ENCODE peak calls at places on chromosomes 6 and 20, in seven cellular contexts. U is RWPE1, G is nephron progenitor cell, N is lower lobe of right lung, S is progenitor cell of endocrine pancreas, K is chondrocyte, X is fibroblast of mammary gland. W is an unnamed sample.

GRCh38 chr20:49669601-49670189 is 44.0 kb downstream of the B4GALT5 start:
- DNase-seq in N (no peak), K (no peak), U (no peak), G (no peak), S (no peak), X (no peak), W (no peak)

GRCh38 chr20:45011108-45011526 is 44.8 kb downstream of the STK4 start:
- DNase-seq in K (no peak), U (peak; percentile 77), G (peak; percentile 49), N (no peak), S (peak; percentile 15), X (peak; percentile 75), W (peak; percentile 56)

GRCh38 chr6:46821348-46821992 is 28.3 kb downstream of the MEP1A start:
- DNase-seq in K (no peak), S (no peak), X (no peak), U (peak; percentile 38), N (no peak), G (no peak), W (peak; percentile 86)

GRCh38 chr6:45663181-45664180 is 285.7 kb upstream of the SUPT3H start:
- DNase-seq in U (no peak), N (peak; percentile 55), X (no peak), K (no peak), G (peak; percentile 71), S (peak; percentile 17), W (no peak)

GRCh38 chr20:58523916-58524315 is 8.7 kb upstream of the APCDD1L start:
- DNase-seq in X (peak; percentile 69), G (no peak), U (no peak), K (no peak), S (no peak), N (no peak), W (no peak)

GRCh38 chr20:1946762-1947534 is 46.9 kb downstream of the PDYN start:
- DNase-seq in G (peak; percentile 75), X (peak; percentile 39), S (peak; percentile 26), U (peak; percentile 28), N (peak; percentile 69), K (no peak), W (peak; percentile 71)

GRCh38 chr20:4972506-4973251 is 28.6 kb downstream of the SLC23A2 start:
- DNase-seq in K (no peak), G (no peak), U (no peak), S (no peak), X (no peak), N (no peak), W (no peak)

GRCh38 chr6:79249136-79249535 is 14.7 kb upstream of the HMGN3 start:
- DNase-seq in G (no peak), X (no peak), U (no peak), N (no peak), S (no peak), K (no peak), W (no peak)

GRCh38 chr20:58696411-58696961 is 3.9 kb downstream of the NPEPL1 start:
- DNase-seq in G (no peak), S (no peak), X (no peak), U (no peak), N (no peak), K (peak; percentile 77), W (no peak)

GRCh38 chr6:44131880-44132279 is 4.5 kb downstream of the TMEM63B start:
- DNase-seq in U (no peak), X (no peak), G (no peak), K (no peak), N (no peak), S (no peak), W (peak; percentile 22)

GRCh38 chr6:154319231-154319858 is 37.3 kb downstream of the IPCEF1 start:
- DNase-seq in G (peak; percentile 16), N (no peak), X (peak; percentile 86), K (no peak), U (no peak), S (no peak), W (no peak)

GRCh38 chr20:40978761-40979160 is 49.9 kb upstream of the TOP1 start:
- DNase-seq in X (no peak), K (no peak), U (no peak), S (no peak), G (no peak), N (no peak), W (peak; percentile 96)

GRCh38 chr20:40979247-40979646 is 49.4 kb upstream of the TOP1 start:
- DNase-seq in K (no peak), N (no peak), X (no peak), S (no peak), U (no peak), G (no peak), W (no peak)

GRCh38 chr20:40980828-40981310 is 47.8 kb upstream of the TOP1 start:
- DNase-seq in G (no peak), N (no peak), X (no peak), S (no peak), K (no peak), U (no peak), W (no peak)

GRCh38 chr20:40982415-40983145 is 46.0 kb upstream of the TOP1 start:
- DNase-seq in X (peak; percentile 24), K (no peak), N (no peak), S (no peak), G (no peak), U (no peak), W (no peak)

DNA sequence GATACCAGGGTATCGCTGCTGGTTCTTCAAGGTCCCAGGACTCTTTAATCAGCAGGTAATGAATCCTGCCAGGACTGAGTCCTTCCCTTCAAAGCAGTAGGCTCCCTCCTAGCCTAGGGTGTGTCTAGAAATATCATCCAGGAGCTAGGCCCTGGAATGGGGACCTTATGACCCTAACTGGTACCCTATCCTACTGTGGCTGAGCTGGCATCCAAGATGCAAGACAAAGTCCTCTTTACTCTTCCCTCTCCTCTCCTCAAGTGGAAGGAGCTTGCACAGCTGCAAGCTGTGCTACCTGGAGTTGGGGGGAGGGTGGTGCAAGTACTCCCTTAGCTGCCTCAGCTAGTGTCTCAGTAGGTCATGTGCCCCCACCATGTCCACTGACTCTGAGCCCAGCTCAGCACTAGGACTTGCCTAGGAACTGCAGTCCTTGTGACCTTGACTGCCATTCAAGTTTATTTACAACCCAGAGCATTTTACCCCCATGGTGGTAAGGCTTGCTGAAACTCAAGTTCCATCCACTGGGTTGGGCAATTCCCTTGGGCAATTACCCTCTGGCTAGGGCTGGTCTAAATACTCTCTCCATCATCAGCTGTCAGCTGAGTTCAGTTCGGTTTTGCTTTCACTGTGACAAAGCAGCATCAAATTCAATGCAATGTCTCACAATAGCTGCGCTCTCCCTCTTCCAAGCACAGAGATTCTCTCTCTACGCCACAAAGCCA is 48.4 kb upstream of the TOP1 start:
- DNase-seq in S (no peak), N (no peak), U (no peak), G (no peak), K (no peak), X (peak; percentile 67), W (no peak)
- TF ChIP-seq CTCF in S (no peak), N (no peak), U (no peak), G (no peak), K (no peak), X (no peak), W (no peak)

DNA sequence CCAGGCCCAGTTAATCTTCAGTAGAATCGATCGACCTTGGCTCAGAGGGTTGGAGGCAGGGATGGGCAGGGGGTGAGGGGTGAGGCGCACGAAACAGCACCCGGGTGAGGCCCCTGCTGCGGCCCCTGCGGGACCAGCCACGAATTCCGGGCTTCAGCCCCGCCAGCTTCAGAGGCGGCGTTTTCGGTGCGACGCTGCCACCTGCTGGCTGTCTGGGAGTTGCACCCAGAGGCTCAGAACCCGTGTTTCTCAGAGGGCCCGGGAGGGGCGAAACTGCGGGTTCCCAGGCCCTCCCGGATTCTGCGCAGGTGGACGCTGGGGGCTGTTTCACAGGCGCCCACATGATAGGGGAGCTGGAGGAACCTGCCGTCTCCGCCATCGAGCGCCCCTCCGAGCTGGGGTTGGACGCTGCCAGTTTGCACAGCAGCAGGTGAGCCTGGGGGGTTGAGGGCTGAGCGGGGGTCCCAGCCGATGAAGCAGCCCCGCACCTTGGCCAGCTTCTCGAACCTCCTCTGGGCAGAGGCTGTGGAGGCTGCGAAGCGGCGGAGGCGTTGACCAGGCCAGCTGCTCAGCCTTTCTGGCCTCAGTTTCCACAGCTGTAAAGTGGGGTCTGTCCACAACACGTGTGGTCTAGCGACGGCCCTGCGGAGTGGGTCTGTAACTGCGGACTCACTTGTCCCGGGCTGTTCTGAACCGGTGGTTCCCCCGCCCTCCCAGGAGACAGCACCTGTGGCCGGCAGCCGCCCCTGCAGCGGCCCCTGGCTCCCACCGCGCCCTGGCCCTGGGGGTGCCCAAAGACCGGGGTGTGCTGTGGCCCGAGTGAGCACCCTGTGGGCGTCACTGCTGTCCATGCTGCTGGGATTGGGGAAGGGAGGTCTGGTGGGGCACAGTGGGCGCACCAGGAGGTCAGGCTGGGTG is 2.5 kb upstream of the BHLHE23 start:
- DNase-seq in X (peak; percentile 45), U (peak; percentile 96), K (no peak), G (peak; percentile 91), S (peak; percentile 84), N (peak; percentile 80), W (peak; percentile 22)
- TF ChIP-seq CTCF in X (peak; percentile 84), U (peak; percentile 98), K (peak; percentile 97), G (peak; percentile 88), S (peak; percentile 92), N (peak; percentile 96), W (peak; percentile 95)

DNA sequence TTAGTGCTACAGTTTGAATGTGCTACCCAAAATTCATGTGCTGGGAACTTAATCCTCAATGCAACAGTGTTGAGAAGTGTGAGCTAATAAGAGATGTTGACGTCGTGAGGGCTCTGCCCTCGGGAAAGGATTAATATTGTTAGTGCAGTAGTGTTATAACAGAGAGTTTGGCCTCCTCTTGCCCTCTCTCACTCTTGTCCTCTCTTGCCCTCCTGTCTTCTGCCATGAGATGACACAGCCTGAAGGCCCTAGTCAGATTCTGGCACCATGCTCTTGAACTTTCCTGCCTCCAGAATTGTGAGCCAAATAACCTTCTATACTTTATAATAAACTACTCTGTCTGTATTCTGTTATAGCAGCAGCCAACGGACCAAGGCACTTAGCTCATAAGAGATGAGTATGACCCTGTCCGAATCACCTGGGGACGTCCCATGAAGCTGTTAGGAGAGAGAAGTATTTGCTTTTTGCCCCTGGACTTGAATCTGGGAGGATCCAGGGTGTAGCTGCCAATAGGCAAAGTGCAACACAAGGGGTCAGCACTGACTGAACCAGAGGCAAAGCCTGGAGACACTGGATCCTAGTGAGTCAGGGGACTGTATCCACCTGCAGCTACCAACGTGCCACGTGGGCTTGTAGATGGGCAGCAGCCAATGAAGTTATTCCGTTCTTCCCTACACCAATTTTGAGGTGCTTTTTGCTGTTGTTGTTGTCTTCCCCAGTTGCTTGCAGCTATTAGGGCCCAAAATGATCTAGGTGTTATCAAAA is 233.7 kb downstream of the THBS2 start:
- DNase-seq in S (no peak), X (peak; percentile 57), K (no peak), G (no peak), U (peak; percentile 31), N (no peak), W (no peak)
- TF ChIP-seq CTCF in S (peak; percentile 43), X (peak; percentile 38), K (no peak), G (no peak), U (no peak), N (no peak), W (no peak)

GRCh38 chr6:7144810-7145209 is 37.0 kb downstream of the RREB1 start:
- DNase-seq in U (no peak), K (no peak), X (no peak), G (no peak), S (no peak), N (no peak), W (no peak)

GRCh38 chr6:7142228-7142801 is 34.6 kb downstream of the RREB1 start:
- DNase-seq in S (no peak), X (no peak), U (no peak), G (no peak), K (no peak), N (no peak), W (no peak)

GRCh38 chr6:7140631-7141366 is 33.0 kb downstream of the RREB1 start:
- DNase-seq in S (peak; percentile 64), K (no peak), U (peak; percentile 93), G (peak; percentile 89), X (peak; percentile 64), N (peak; percentile 92), W (peak; percentile 51)

GRCh38 chr6:7145269-7146078 is 37.7 kb downstream of the RREB1 start:
- DNase-seq in X (no peak), S (no peak), G (no peak), K (no peak), U (no peak), N (no peak), W (peak; percentile 67)

GRCh38 chr6:7143161-7143974 is 35.6 kb downstream of the RREB1 start:
- DNase-seq in U (no peak), X (no peak), S (no peak), G (no peak), K (no peak), N (no peak), W (no peak)
- TF ChIP-seq CTCF in U (no peak), X (peak; percentile 14), S (peak; percentile 47), G (peak; percentile 33), K (peak; percentile 71), N (no peak), W (no peak)

W was measured in bronchial epithelial cell.